ENCODE peak calls at places on chromosomes 2 and 18, in five cellular contexts. K, F, V, N and P are unnamed samples.

GRCh38 chr18:79251021-79251420 is 144.7 kb upstream of the NFATC1 start:
- DNase-seq in F (no peak), V (no peak), K (no peak), N (no peak), P (no peak)

GRCh38 chr2:38697116-38697840 is 31.4 kb downstream of the GALM start:
- DNase-seq in K (no peak), F (no peak), V (no peak), N (no peak), P (no peak)

GRCh38 chr2:26144031-26144430 is 28.9 kb upstream of the GAREM2 start:
- DNase-seq in K (no peak), F (no peak), N (no peak), V (no peak), P (no peak)

GRCh38 chr2:120318626-120319025 is 27.3 kb upstream of the INHBB start:
- DNase-seq in K (no peak), V (no peak), F (no peak), N (no peak), P (peak)

GRCh38 chr2:160006466-160006865 is 55.9 kb downstream of the PLA2R1 start:
- DNase-seq in K (no peak), N (no peak), V (no peak), F (no peak), P (no peak)

GRCh38 chr18:48932822-48933510 is 17.8 kb downstream of the SMAD7 start:
- DNase-seq in V (no peak), F (peak), N (no peak), K (no peak), P (peak)

GRCh38 chr2:170842785-170843184 is 26.1 kb downstream of the GAD1 start:
- DNase-seq in N (no peak), V (no peak), F (peak), K (peak), P (no peak)

GRCh38 chr2:167944825-167945659 is 302.4 kb downstream of the STK39 start:
- DNase-seq in V (no peak), K (no peak), F (peak), N (no peak), P (no peak)

GRCh38 chr2:42949125-42949524 is 156.7 kb upstream of the HAAO start:
- DNase-seq in N (no peak), V (no peak), K (no peak), F (no peak), P (peak)

GRCh38 chr2:20164061-20164733 is 60.7 kb downstream of the SDC1 start:
- DNase-seq in N (no peak), V (no peak), F (peak), K (no peak), P (no peak)

GRCh38 chr2:151799886-151800292 is 28.3 kb downstream of the ARL5A start:
- DNase-seq in N (no peak), F (no peak), V (no peak), K (no peak), P (no peak)

GRCh38 chr2:96869281-96869823 is 528 bp downstream of the SEMA4C start:
- DNase-seq in K (no peak), V (peak), F (peak), N (no peak), P (peak)

GRCh38 chr18:50527636-50528307 is 32.1 kb upstream of the MAPK4 start:
- DNase-seq in F (no peak), V (no peak), N (no peak), K (no peak), P (no peak)

GRCh38 chr2:83826601-83827000 is 632.5 kb downstream of the SUCLG1 start:
- DNase-seq in K (no peak), F (no peak), N (no peak), V (no peak), P (no peak)

GRCh38 chr2:54083440-54083839 is 32.0 kb upstream of the ACYP2 start:
- DNase-seq in V (no peak), N (no peak), K (no peak), F (peak), P (no peak)

DNA sequence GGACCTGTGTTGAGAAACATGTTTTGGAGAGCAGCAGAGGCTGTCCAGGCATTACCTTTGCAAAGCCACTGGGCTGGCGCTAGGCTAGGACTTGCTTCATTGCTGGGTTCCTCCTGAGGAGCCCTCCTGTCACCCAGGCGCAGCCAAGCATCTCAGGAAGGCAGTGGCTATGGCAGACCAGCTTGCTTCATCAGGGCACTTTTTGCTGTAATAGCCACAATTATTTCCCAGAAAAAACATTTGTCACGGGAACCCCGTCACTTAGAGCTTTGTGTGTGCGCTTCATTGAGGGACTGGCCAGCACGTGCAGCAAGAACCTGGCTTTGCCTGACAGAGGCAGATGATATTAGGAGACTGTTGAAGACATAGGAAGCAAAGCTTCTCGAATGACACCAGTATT is 36.4 kb downstream of the SLC20A1 start:
- DNase-seq in K (no peak), V (no peak), N (no peak), F (no peak), P (no peak)
- H3K4me3 ChIP-seq in K (no peak), V (no peak), N (no peak), F (no peak), P (no peak)

DNA sequence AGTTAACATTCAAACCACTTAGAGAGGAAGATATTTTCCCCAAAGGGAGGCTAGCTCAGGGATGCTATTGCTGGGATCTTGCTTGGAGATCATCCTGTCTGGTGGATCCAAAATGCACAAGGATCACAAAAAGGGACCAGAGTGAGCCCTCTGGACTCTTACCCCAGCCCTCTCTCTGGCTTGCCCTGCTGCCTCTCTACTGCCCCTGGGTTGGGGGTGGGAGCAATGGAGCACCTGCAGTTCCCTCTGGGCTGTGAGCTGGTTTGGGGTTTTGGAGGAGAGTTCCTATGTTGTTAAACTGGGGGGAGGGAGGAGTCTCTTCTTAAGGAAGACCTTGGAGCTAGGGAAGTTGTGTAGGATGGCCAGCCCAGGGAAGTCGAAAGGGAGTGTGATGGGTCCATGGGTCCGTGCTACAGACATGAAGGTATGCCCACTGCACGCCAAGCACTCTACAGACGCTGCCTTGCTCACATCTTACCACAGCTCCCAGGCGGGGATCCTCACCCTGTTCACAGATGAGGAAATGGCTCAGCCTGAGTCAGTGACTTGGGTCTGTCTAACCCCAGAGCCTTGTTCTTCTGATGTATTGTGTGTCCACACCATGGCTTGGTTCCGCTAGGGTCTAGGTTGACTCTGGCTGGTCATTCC is 3.8 kb downstream of the LBH start:
- DNase-seq in F (no peak), N (no peak), K (no peak), V (no peak), P (no peak)
- H3K4me3 ChIP-seq in F (no peak), N (peak), K (no peak), V (no peak), P (peak)

DNA sequence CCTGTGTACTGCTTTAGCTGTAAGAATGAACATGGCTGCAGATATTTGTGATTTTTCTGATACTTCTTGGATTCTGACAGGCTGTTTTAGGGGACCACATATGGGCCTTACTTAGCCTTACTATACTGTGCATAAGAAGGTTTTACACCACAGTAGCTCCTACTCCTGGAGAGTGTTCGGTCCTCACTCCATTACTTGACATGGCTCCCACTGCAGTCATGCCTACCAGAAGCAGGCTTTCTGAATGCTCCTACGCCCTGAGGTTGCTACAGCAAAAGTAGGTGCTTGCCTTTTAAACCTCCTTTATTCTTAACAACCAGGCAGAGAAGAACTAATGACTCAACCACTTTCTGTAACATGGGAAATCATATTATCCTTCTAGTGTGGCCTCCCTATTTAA is 125.2 kb upstream of the MAP2 start:
- DNase-seq in N (no peak), F (no peak), K (no peak), V (no peak), P (no peak)
- H3K4me3 ChIP-seq in N (no peak), F (no peak), K (no peak), V (no peak), P (no peak)

GRCh38 chr18:76451475-76452331 is 43.3 kb downstream of the ZNF516 start:
- DNase-seq in V (no peak), F (no peak), K (no peak), N (no peak), P (no peak)
- H3K4me3 ChIP-seq in V (no peak), F (peak), K (peak), N (peak), P (peak)

DNA sequence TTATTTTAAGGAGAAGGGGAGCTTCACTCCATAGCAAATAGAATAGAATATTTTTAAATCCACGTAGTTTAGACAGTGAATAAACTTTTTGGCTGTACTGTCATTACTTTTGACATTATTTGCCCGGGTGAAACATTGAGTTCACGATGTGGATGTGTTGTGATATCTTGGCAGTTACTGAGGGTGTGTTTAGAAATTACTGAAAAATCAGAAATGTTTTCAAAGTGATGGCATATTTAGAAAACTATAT is 769 bp upstream of the FAM98A start:
- DNase-seq in F (no peak), V (no peak), K (no peak), N (no peak), P (no peak)
- H3K4me3 ChIP-seq in F (peak), V (peak), K (peak), N (peak), P (peak)

DNA sequence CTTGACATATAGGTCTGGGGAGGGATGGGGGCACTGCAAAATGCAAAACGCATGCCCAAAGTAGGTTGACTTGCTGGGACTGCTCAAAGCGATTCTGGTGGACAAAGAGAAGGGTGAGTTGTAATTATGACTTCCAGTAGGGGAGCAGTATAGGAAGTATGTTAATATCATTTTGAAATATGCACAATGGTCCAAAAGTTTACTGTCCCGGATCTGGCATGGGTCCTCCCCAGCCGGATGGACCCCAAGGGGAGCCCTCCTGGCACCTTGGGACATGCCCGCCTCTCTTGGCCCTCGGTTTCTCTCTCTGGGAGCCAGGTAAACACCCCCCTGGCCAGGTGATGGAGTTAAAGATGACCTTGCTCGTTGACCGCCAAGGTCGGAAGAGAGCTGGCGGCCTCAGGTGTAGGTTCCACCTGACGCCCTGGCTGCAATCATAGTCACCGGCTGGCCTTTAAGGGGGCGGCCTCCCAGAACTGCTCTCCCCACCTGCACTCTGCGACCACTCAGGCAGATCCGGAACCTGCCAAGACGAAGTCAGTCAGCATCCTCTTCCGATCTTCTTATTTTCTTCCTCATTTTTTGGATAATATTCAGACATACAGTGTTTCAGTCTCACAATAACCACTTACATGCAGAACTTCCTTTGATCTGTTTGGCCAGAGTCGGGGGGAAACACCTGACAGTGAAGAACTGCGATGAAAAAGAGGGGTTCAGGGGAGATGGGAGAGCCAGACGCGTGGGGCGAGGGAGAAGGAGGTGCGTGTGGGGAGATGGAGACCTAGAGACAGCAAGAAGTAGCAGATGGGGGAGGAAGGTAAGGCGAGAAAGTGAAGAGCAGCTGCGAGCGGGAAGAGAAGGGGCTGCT is 148.3 kb downstream of the MEIS1 start:
- DNase-seq in N (no peak), F (no peak), V (no peak), K (no peak), P (peak)
- H3K4me3 ChIP-seq in N (no peak), F (no peak), V (no peak), K (no peak), P (no peak)

DNA sequence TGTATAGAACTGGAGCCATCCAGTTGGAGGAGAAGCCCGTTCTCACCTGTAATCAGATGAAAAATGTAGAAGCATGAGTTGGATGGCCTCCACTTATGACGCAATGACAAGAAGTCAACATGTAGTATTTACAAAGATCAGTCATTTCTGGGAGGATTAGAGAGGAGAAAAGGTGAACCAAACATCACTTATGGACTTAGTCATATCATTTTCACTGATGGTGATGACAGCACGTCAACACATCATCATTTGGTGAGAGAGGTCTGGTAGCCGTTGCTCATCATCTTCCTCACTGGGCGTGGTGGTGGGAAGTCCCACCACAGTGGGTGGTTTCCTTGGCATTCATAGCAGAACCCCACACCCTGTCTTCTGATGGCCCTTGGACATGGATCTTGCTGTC is 264.2 kb upstream of the EPAS1 start:
- DNase-seq in F (no peak), V (no peak), K (no peak), N (no peak), P (no peak)
- H3K4me3 ChIP-seq in F (no peak), V (no peak), K (no peak), N (no peak), P (no peak)